ENCODE peak calls at places on chromosome 7, in six cellular contexts. Y, Q, N, V, Z and K are unnamed samples.

GRCh38 chr7:51430480-51431086 is 114.0 kb upstream of the COBL start:
- DNase-seq in Y (no peak), Q (peak), N (no peak), V (no peak), Z (peak), K (peak)

GRCh38 chr7:68313806-68314205 is 1284.5 kb upstream of the AUTS2 start:
- DNase-seq in Y (no peak), Q (no peak), N (no peak), V (no peak), Z (no peak), K (no peak)

GRCh38 chr7:55369427-55369826 is 4.3 kb downstream of the LANCL2 start:
- DNase-seq in Y (peak), Q (no peak), N (no peak), V (no peak), Z (no peak), K (no peak)

GRCh38 chr7:7799138-7799537 is 80.7 kb upstream of the RPA3 start:
- DNase-seq in Y (no peak), Q (no peak), N (no peak), V (no peak), Z (no peak), K (no peak)

GRCh38 chr7:18648849-18649758 is 153.6 kb downstream of the HDAC9 start:
- DNase-seq in Y (no peak), Q (no peak), N (no peak), V (no peak), Z (no peak), K (no peak)

GRCh38 chr7:157685430-157686284 is 348.9 kb downstream of the DNAJB6 start:
- DNase-seq in Y (no peak), Q (no peak), N (no peak), V (peak), Z (no peak), K (no peak)

GRCh38 chr7:134527979-134528371 is 608 bp downstream of the AKR1B10 start:
- DNase-seq in Y (peak), Q (no peak), N (no peak), V (no peak), Z (no peak), K (no peak)

GRCh38 chr7:158495780-158496179 is 91.8 kb downstream of the PTPRN2 start:
- DNase-seq in Y (no peak), Q (peak), N (no peak), V (no peak), Z (no peak), K (no peak)

GRCh38 chr7:139734395-139734794 is 43.4 kb downstream of the HIPK2 start:
- DNase-seq in Y (peak), Q (no peak), N (no peak), V (no peak), Z (no peak), K (no peak)

GRCh38 chr7:73839743-73840714 is 2.3 kb downstream of the METTL27 start:
- DNase-seq in Y (no peak), Q (no peak), N (no peak), V (no peak), Z (no peak), K (no peak)

GRCh38 chr7:108528183-108528712 is 2.3 kb upstream of the PNPLA8 start:
- DNase-seq in Y (no peak), Q (no peak), N (no peak), V (no peak), Z (no peak), K (no peak)

GRCh38 chr7:128084896-128085608 is 53.8 kb upstream of the LRRC4 start:
- DNase-seq in Y (peak), Q (no peak), N (no peak), V (no peak), Z (no peak), K (no peak)

GRCh38 chr7:5635461-5636445 is 145.7 kb downstream of the RNF216 start:
- DNase-seq in Y (no peak), Q (no peak), N (no peak), V (no peak), Z (no peak), K (no peak)

GRCh38 chr7:137403282-137403681 is 59.7 kb upstream of the PTN start:
- DNase-seq in Y (no peak), Q (no peak), N (no peak), V (no peak), Z (no peak), K (no peak)

GRCh38 chr7:97006146-97006950 is 995 bp downstream of the DLX6 start:
- DNase-seq in Y (no peak), Q (no peak), N (peak), V (no peak), Z (no peak), K (no peak)

GRCh38 chr7:44696728-44697127 is 51.9 kb upstream of the ZMIZ2 start:
- DNase-seq in Y (no peak), Q (no peak), N (no peak), V (no peak), Z (no peak), K (no peak)

GRCh38 chr7:66326501-66327180 is 121.5 kb downstream of the TPST1 start:
- DNase-seq in Y (peak), Q (no peak), N (no peak), V (no peak), Z (no peak), K (no peak)

GRCh38 chr7:130272456-130273080 is 5.9 kb downstream of the CPA2 start:
- DNase-seq in Y (no peak), Q (no peak), N (no peak), V (no peak), Z (no peak), K (no peak)

GRCh38 chr7:140650367-140650766 is 9.8 kb upstream of the DENND2A start:
- DNase-seq in Y (no peak), Q (no peak), N (no peak), V (peak), Z (no peak), K (no peak)

GRCh38 chr7:79452032-79452494 is 1.4 kb downstream of the MAGI2 start:
- DNase-seq in Y (no peak), Q (peak), N (no peak), V (peak), Z (no peak), K (no peak)

GRCh38 chr7:91310829-91311460 is 46.7 kb downstream of the FZD1 start:
- DNase-seq in Y (no peak), Q (no peak), N (no peak), V (peak), Z (no peak), K (no peak)

GRCh38 chr7:66696774-66697191 is 43.8 kb upstream of the RABGEF1 start:
- DNase-seq in Y (no peak), Q (no peak), N (no peak), V (no peak), Z (no peak), K (no peak)

GRCh38 chr7:45890902-45891461 is 2.7 kb downstream of the IGFBP1 start:
- DNase-seq in Y (no peak), Q (no peak), N (no peak), V (no peak), Z (no peak), K (no peak)

GRCh38 chr7:148286150-148286549 is 304.4 kb upstream of the C7orf33 start:
- DNase-seq in Y (no peak), Q (no peak), N (no peak), V (no peak), Z (no peak), K (no peak)

GRCh38 chr7:98613601-98614425 is 3.3 kb upstream of the NPTX2 start:
- DNase-seq in Y (no peak), Q (no peak), N (no peak), V (no peak), Z (no peak), K (no peak)

GRCh38 chr7:77824636-77825035 is 26.1 kb downstream of the PHTF2 start:
- DNase-seq in Y (no peak), Q (no peak), N (no peak), V (no peak), Z (no peak), K (no peak)

GRCh38 chr7:30750574-30751256 is 1.2 kb upstream of the INMT start:
- DNase-seq in Y (peak), Q (no peak), N (no peak), V (peak), Z (no peak), K (no peak)

GRCh38 chr7:139767561-139767982 is 10.2 kb downstream of the HIPK2 start:
- DNase-seq in Y (no peak), Q (no peak), N (peak), V (no peak), Z (no peak), K (no peak)

GRCh38 chr7:138961159-138961558 is 20.0 kb downstream of the KIAA1549 start:
- DNase-seq in Y (no peak), Q (no peak), N (no peak), V (no peak), Z (no peak), K (no peak)